ENCODE peak calls at places on chromosomes 12 and 14, in nine cellular contexts. J, K, N, S, C, P, M, I and F are unnamed samples.

GRCh38 chr14:92207928-92208265 is 86.1 kb downstream of the CPSF2 start:
- DNase-seq in J (no peak), K (no peak), N (no peak), S (no peak), C (no peak), P (no peak), M (no peak), I (no peak), F (no peak)

GRCh38 chr14:41280745-41281144 is 325.9 kb upstream of the LRFN5 start:
- DNase-seq in J (no peak), K (no peak), N (no peak), S (no peak), C (no peak), P (no peak), M (peak; percentile 4), I (no peak), F (no peak)

GRCh38 chr14:63203618-63204406 is 431 bp upstream of the RHOJ start:
- DNase-seq in J (no peak), K (peak; percentile 30), N (peak; percentile 82), S (peak; percentile 78), C (peak; percentile 89), P (peak; percentile 41), M (peak; percentile 37), I (peak; percentile 11), F (peak; percentile 71)

GRCh38 chr12:80413462-80413861 is 30.6 kb upstream of the PTPRQ start:
- DNase-seq in J (no peak), K (no peak), N (no peak), S (no peak), C (no peak), P (no peak), M (peak; percentile 29), I (no peak), F (no peak)

GRCh38 chr12:31868980-31869379 is 90.2 kb upstream of the RESF1 start:
- DNase-seq in J (no peak), K (peak; percentile 59), N (no peak), S (peak; percentile 48), C (peak; percentile 92), P (peak; percentile 76), M (peak; percentile 46), I (peak; percentile 9), F (no peak)

GRCh38 chr12:27436029-27436428 is 10.5 kb upstream of the SMCO2 start:
- DNase-seq in J (no peak), K (no peak), N (no peak), S (no peak), C (no peak), P (no peak), M (no peak), I (no peak), F (no peak)

GRCh38 chr14:66043921-66044320 is 442.2 kb upstream of the CCDC196 start:
- DNase-seq in J (no peak), K (no peak), N (no peak), S (no peak), C (no peak), P (no peak), M (no peak), I (no peak), F (no peak)

GRCh38 chr12:57817261-57817989 is 1.1 kb downstream of the AVIL start:
- DNase-seq in J (no peak), K (no peak), N (no peak), S (peak; percentile 41), C (no peak), P (no peak), M (no peak), I (no peak), F (no peak)

GRCh38 chr12:104956870-104957301 is 1.2 kb downstream of the SLC41A2 start:
- DNase-seq in J (no peak), K (no peak), N (no peak), S (no peak), C (no peak), P (no peak), M (no peak), I (no peak), F (no peak)

GRCh38 chr14:94112513-94113060 is 2.1 kb downstream of the IFI27 start:
- DNase-seq in J (no peak), K (no peak), N (no peak), S (peak; percentile 27), C (no peak), P (no peak), M (no peak), I (no peak), F (no peak)

GRCh38 chr12:124506145-124506831 is 61.1 kb downstream of the NCOR2 start:
- DNase-seq in J (no peak), K (no peak), N (peak; percentile 20), S (peak; percentile 76), C (peak; percentile 82), P (peak; percentile 71), M (no peak), I (no peak), F (peak; percentile 70)

GRCh38 chr14:68535404-68536024 is 257.4 kb downstream of the ZFP36L1 start:
- DNase-seq in J (no peak), K (peak; percentile 83), N (no peak), S (no peak), C (no peak), P (no peak), M (peak; percentile 75), I (no peak), F (no peak)

GRCh38 chr12:58283553-58283952 is 342.2 kb downstream of the ATP23 start:
- DNase-seq in J (no peak), K (no peak), N (no peak), S (no peak), C (no peak), P (no peak), M (no peak), I (no peak), F (no peak)

GRCh38 chr12:41288188-41288811 is 100.2 kb downstream of the PDZRN4 start:
- DNase-seq in J (no peak), K (no peak), N (no peak), S (no peak), C (no peak), P (no peak), M (no peak), I (no peak), F (no peak)

GRCh38 chr12:49428652-49429549 is 61.6 kb downstream of the SPATS2 start:
- DNase-seq in J (no peak), K (no peak), N (peak; percentile 39), S (no peak), C (peak; percentile 27), P (no peak), M (peak; percentile 31), I (peak; percentile 76), F (no peak)

GRCh38 chr14:94612174-94612573 is at the start of gene SERPINA3:
- DNase-seq in J (no peak), K (no peak), N (peak; percentile 22), S (no peak), C (no peak), P (no peak), M (no peak), I (no peak), F (no peak)

GRCh38 chr12:22287776-22288621 is 46.5 kb downstream of the ST8SIA1 start:
- DNase-seq in J (no peak), K (no peak), N (no peak), S (no peak), C (no peak), P (no peak), M (no peak), I (no peak), F (no peak)

GRCh38 chr14:101225116-101225728 is 321.7 kb upstream of the RTL1 start:
- DNase-seq in J (no peak), K (no peak), N (no peak), S (no peak), C (no peak), P (no peak), M (no peak), I (no peak), F (no peak)

GRCh38 chr12:65306603-65307501 is 28.4 kb downstream of the MSRB3 start:
- DNase-seq in J (no peak), K (peak; percentile 34), N (no peak), S (no peak), C (peak; percentile 12), P (no peak), M (peak; percentile 49), I (peak; percentile 40), F (no peak)